ENCODE peak calls at places on chromosomes 3 and 15, in seven cellular contexts. O is HS-5, N is right cardiac atrium, Q is nephron progenitor cell, K is stromal cell of bone marrow, A is endothelial cell, R is mucosa of gallbladder. E is an unnamed sample.

GRCh38 chr15:69893863-69894262 is 203.9 kb downstream of the TLE3 start:
- DNase-seq in A (peak), Q (peak), K (peak), R (peak), O (no peak), N (peak), E (peak)

GRCh38 chr3:36823806-36824205 is 59.5 kb upstream of the DCLK3 start:
- DNase-seq in A (no peak), Q (no peak), O (no peak), K (no peak), N (no peak), R (no peak), E (no peak)

GRCh38 chr3:9036327-9037112 is 73.2 kb upstream of the RAD18 start:
- DNase-seq in Q (no peak), R (peak), N (peak), O (no peak), K (peak), A (no peak), E (no peak)

GRCh38 chr3:53350652-53351051 is 3.3 kb upstream of the DCP1A start:
- DNase-seq in K (no peak), N (no peak), Q (no peak), O (no peak), A (peak), R (no peak), E (no peak)

GRCh38 chr3:65672876-65673815 is 365.6 kb downstream of the MAGI1 start:
- DNase-seq in N (peak), O (no peak), A (peak), R (peak), K (no peak), Q (peak), E (peak)

GRCh38 chr3:197203714-197204146 is 94.7 kb downstream of the DLG1 start:
- DNase-seq in A (no peak), K (no peak), R (no peak), N (no peak), O (no peak), Q (no peak), E (no peak)

GRCh38 chr15:95169701-95170459 is 938.5 kb downstream of the MCTP2 start:
- DNase-seq in A (no peak), K (peak), R (peak), O (no peak), N (no peak), Q (peak), E (no peak)

GRCh38 chr3:27644936-27645335 is 77.2 kb downstream of the EOMES start:
- DNase-seq in R (no peak), Q (no peak), K (no peak), O (no peak), A (no peak), N (no peak), E (no peak)